ENCODE peak calls at places on chromosomes 2 and 18, in six cellular contexts. One of them, this sample, is unnamed.

GRCh38 chr18:3525870-3526420 is 76.0 kb downstream of the TGIF1 start:
- DNase-seq in HCT116: no peak
- DNase-seq in K562: peak; percentile 43
- DNase-seq in H1: no peak
- DNase-seq in HepG2: no peak
- DNase-seq in GM12878: peak; percentile 65
- DNase-seq in this sample: no peak

GRCh38 chr2:168216351-168217005 is 30.9 kb downstream of the STK39 start:
- DNase-seq in HCT116: peak; percentile 97
- DNase-seq in K562: no peak
- DNase-seq in H1: no peak
- DNase-seq in HepG2: no peak
- DNase-seq in GM12878: no peak
- DNase-seq in this sample: no peak

GRCh38 chr2:102065675-102066252 is 74.0 kb downstream of the IL1R2 start:
- DNase-seq in HCT116: peak; percentile 16
- DNase-seq in K562: peak; percentile 50
- DNase-seq in H1: no peak
- DNase-seq in HepG2: peak; percentile 88
- DNase-seq in GM12878: no peak
- DNase-seq in this sample: no peak

GRCh38 chr2:10763461-10763800 is 42.0 kb downstream of the ATP6V1C2 start:
- DNase-seq in HCT116: no peak
- DNase-seq in K562: no peak
- DNase-seq in H1: no peak
- DNase-seq in HepG2: no peak
- DNase-seq in GM12878: no peak
- DNase-seq in this sample: no peak

GRCh38 chr2:134320930-134321329 is 67.1 kb downstream of the MGAT5 start:
- DNase-seq in HCT116: no peak
- DNase-seq in K562: no peak
- DNase-seq in H1: no peak
- DNase-seq in HepG2: no peak
- DNase-seq in GM12878: no peak
- DNase-seq in this sample: no peak

GRCh38 chr2:120210234-120210781 is 12.9 kb downstream of the TMEM185B start:
- DNase-seq in HCT116: no peak
- DNase-seq in K562: no peak
- DNase-seq in H1: no peak
- DNase-seq in HepG2: no peak
- DNase-seq in GM12878: no peak
- DNase-seq in this sample: no peak

GRCh38 chr2:123808243-123808642 is 216.8 kb upstream of the CNTNAP5 start:
- DNase-seq in HCT116: no peak
- DNase-seq in K562: no peak
- DNase-seq in H1: peak; percentile 52
- DNase-seq in HepG2: no peak
- DNase-seq in GM12878: no peak
- DNase-seq in this sample: peak; percentile 20

GRCh38 chr18:71398530-71398929 is 1109.7 kb downstream of the SOCS6 start:
- DNase-seq in HCT116: no peak
- DNase-seq in K562: no peak
- DNase-seq in H1: peak; percentile 52
- DNase-seq in HepG2: peak; percentile 1
- DNase-seq in GM12878: no peak
- DNase-seq in this sample: peak; percentile 16

GRCh38 chr2:224099846-224100643 is 61.0 kb upstream of the SERPINE2 start:
- DNase-seq in HCT116: no peak
- DNase-seq in K562: no peak
- DNase-seq in H1: no peak
- DNase-seq in HepG2: no peak
- DNase-seq in GM12878: no peak
- DNase-seq in this sample: no peak

GRCh38 chr18:74638210-74638609 is 40.5 kb downstream of the ZNF407 start:
- DNase-seq in HCT116: no peak
- DNase-seq in K562: no peak
- DNase-seq in H1: no peak
- DNase-seq in HepG2: no peak
- DNase-seq in GM12878: no peak
- DNase-seq in this sample: no peak

GRCh38 chr2:180000434-180000833 is 6.7 kb downstream of the CWC22 start:
- DNase-seq in HCT116: no peak
- DNase-seq in K562: no peak
- DNase-seq in H1: no peak
- DNase-seq in HepG2: no peak
- DNase-seq in GM12878: no peak
- DNase-seq in this sample: no peak

GRCh38 chr2:71668326-71669057 is 215.1 kb downstream of the DYSF start:
- DNase-seq in HCT116: no peak
- DNase-seq in K562: no peak
- DNase-seq in H1: peak; percentile 37
- DNase-seq in HepG2: no peak
- DNase-seq in GM12878: no peak
- DNase-seq in this sample: no peak

GRCh38 chr2:191836853-191837769 is 9.8 kb downstream of the CAVIN2 start:
- DNase-seq in HCT116: no peak
- DNase-seq in K562: peak; percentile 60
- DNase-seq in H1: no peak
- DNase-seq in HepG2: no peak
- DNase-seq in GM12878: no peak
- DNase-seq in this sample: no peak

GRCh38 chr18:4748975-4749374 is 293.9 kb upstream of the DLGAP1 start:
- DNase-seq in HCT116: no peak
- DNase-seq in K562: no peak
- DNase-seq in H1: no peak
- DNase-seq in HepG2: no peak
- DNase-seq in GM12878: no peak
- DNase-seq in this sample: no peak

GRCh38 chr2:2000018-2000733 is 255.9 kb upstream of the PXDN start:
- DNase-seq in HCT116: no peak
- DNase-seq in K562: no peak
- DNase-seq in H1: no peak
- DNase-seq in HepG2: no peak
- DNase-seq in GM12878: no peak
- DNase-seq in this sample: no peak

GRCh38 chr18:77206676-77207370 is 42.8 kb upstream of the GALR1 start:
- DNase-seq in HCT116: no peak
- DNase-seq in K562: no peak
- DNase-seq in H1: no peak
- DNase-seq in HepG2: no peak
- DNase-seq in GM12878: no peak
- DNase-seq in this sample: no peak

GRCh38 chr2:94762600-94762999 is 108.6 kb upstream of the TEKT4 start:
- DNase-seq in HCT116: no peak
- DNase-seq in K562: no peak
- DNase-seq in H1: no peak
- DNase-seq in HepG2: peak; percentile 15
- DNase-seq in GM12878: no peak
- DNase-seq in this sample: no peak

GRCh38 chr2:14756981-14757657 is 124.6 kb downstream of the LRATD1 start:
- DNase-seq in HCT116: no peak
- DNase-seq in K562: no peak
- DNase-seq in H1: no peak
- DNase-seq in HepG2: no peak
- DNase-seq in GM12878: no peak
- DNase-seq in this sample: no peak

GRCh38 chr2:108169982-108170625 is 69.7 kb upstream of the SULT1C3 start:
- DNase-seq in HCT116: no peak
- DNase-seq in K562: peak; percentile 10
- DNase-seq in H1: peak; percentile 54
- DNase-seq in HepG2: peak; percentile 31
- DNase-seq in GM12878: no peak
- DNase-seq in this sample: peak; percentile 27

GRCh38 chr2:95552911-95553310 is 38.9 kb upstream of the TRIM43 start:
- DNase-seq in HCT116: no peak
- DNase-seq in K562: no peak
- DNase-seq in H1: no peak
- DNase-seq in HepG2: no peak
- DNase-seq in GM12878: no peak
- DNase-seq in this sample: no peak

GRCh38 chr18:4636957-4637356 is 181.8 kb upstream of the DLGAP1 start:
- DNase-seq in HCT116: no peak
- DNase-seq in K562: no peak
- DNase-seq in H1: no peak
- DNase-seq in HepG2: no peak
- DNase-seq in GM12878: no peak
- DNase-seq in this sample: no peak

GRCh38 chr2:217950401-217950871 is 52.4 kb downstream of the TNS1 start:
- DNase-seq in HCT116: no peak
- DNase-seq in K562: no peak
- DNase-seq in H1: no peak
- DNase-seq in HepG2: no peak
- DNase-seq in GM12878: no peak
- DNase-seq in this sample: no peak

GRCh38 chr2:72141032-72141645 is 6.5 kb downstream of the CYP26B1 start:
- DNase-seq in HCT116: no peak
- DNase-seq in K562: no peak
- DNase-seq in H1: no peak
- DNase-seq in HepG2: no peak
- DNase-seq in GM12878: no peak
- DNase-seq in this sample: no peak

GRCh38 chr2:240465268-240465764 is 29.9 kb downstream of the GPC1 start:
- DNase-seq in HCT116: no peak
- DNase-seq in K562: no peak
- DNase-seq in H1: no peak
- DNase-seq in HepG2: no peak
- DNase-seq in GM12878: no peak
- DNase-seq in this sample: no peak

GRCh38 chr2:184760931-184761330 is 162.6 kb downstream of the ZNF804A start:
- DNase-seq in HCT116: no peak
- DNase-seq in K562: no peak
- DNase-seq in H1: no peak
- DNase-seq in HepG2: no peak
- DNase-seq in GM12878: no peak
- DNase-seq in this sample: no peak
- H3K9ac ChIP-seq in HCT116: no peak overlapping the region
- H3K9ac ChIP-seq in K562: no peak overlapping the region
- H3K9ac ChIP-seq in H1: no peak overlapping the region
- H3K9ac ChIP-seq in HepG2: no peak overlapping the region
- H3K9ac ChIP-seq in GM12878: no peak overlapping the region
- H3K9ac ChIP-seq in this sample: no peak overlapping the region

DNA sequence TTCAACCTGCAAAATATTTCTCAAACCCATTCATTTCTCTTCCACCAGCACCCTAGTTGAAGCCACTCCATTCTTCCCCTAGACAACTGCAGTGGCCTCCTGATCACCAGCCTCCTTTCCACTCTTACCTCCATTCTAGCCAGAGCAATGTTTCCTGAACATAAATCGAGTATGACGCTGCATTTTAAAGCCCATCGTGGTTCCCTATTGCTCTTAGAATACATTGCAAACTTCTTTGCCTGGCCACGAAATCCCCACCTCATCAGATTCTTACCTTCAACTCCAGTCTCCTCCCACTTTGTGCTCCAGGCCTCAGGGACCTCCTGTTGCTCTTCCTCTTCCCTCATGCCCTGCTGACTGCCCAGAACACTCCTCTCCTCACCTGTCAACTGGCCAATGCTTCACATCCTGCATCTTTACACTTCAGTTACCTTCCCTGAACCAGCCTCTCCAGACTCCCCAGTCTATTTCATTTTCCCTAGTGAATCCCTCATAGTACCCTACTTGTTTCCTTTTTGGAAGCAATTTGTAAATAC is 176.5 kb upstream of the CTAGE1 start:
- DNase-seq in HCT116: no peak
- DNase-seq in K562: no peak
- DNase-seq in H1: no peak
- DNase-seq in HepG2: no peak
- DNase-seq in GM12878: no peak
- DNase-seq in this sample: no peak
- TF ChIP-seq ZNF274 in HCT116: no peak
- TF ChIP-seq ZNF274 in K562: no peak
- TF ChIP-seq ZNF274 in H1: no peak
- TF ChIP-seq ZNF274 in HepG2: no peak
- TF ChIP-seq ZNF274 in GM12878: no peak
- TF ChIP-seq ZNF274 in this sample: no peak

DNA sequence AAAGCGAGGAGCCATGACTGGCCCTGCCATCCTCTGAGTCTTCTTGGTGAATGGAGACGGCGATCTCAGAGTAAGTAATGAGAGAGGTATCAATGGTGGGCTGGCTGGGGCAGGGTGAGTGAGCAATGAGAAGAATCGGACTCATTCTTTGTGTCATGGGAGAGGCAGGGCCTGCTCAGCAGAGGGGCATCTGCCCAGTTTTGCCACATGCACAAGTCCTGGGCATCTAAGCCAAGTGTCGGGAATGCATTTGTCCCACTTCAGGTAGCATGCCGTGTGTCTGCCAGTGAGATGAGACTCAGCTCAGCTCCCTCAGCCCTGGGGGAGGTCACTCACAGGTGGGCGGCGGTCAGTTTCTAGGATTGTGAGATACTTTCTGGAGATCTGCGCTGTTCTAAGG is 791.0 kb upstream of the RAB6C start:
- DNase-seq in HCT116: no peak
- DNase-seq in K562: no peak
- DNase-seq in H1: no peak
- DNase-seq in HepG2: no peak
- DNase-seq in GM12878: no peak
- DNase-seq in this sample: no peak
- H3K4me1 ChIP-seq in HCT116: peaks cover 23% of the 10 kb centered on the region
- H3K4me1 ChIP-seq in K562: no peaks in the 10 kb centered on the region
- H3K4me1 ChIP-seq in H1: peaks cover 13% of the 10 kb centered on the region
- H3K4me1 ChIP-seq in HepG2: no peaks in the 10 kb centered on the region
- H3K4me1 ChIP-seq in GM12878: no peaks in the 10 kb centered on the region
- H3K4me1 ChIP-seq in this sample: peaks cover 14% of the 10 kb centered on the region

GRCh38 chr2:176637497-176638166 is 368.4 kb downstream of the MTX2 start:
- DNase-seq in HCT116: no peak
- DNase-seq in K562: no peak
- DNase-seq in H1: peak; percentile 81
- DNase-seq in HepG2: no peak
- DNase-seq in GM12878: no peak
- DNase-seq in this sample: no peak

GRCh38 chr2:176636376-176636775 is 367.1 kb downstream of the MTX2 start:
- DNase-seq in HCT116: no peak
- DNase-seq in K562: no peak
- DNase-seq in H1: no peak
- DNase-seq in HepG2: no peak
- DNase-seq in GM12878: no peak
- DNase-seq in this sample: no peak

GRCh38 chr2:176639016-176639343 is 369.7 kb downstream of the MTX2 start:
- DNase-seq in HCT116: no peak
- DNase-seq in K562: no peak
- DNase-seq in H1: no peak
- DNase-seq in HepG2: no peak
- DNase-seq in GM12878: no peak
- DNase-seq in this sample: no peak

GRCh38 chr2:176637134-176637496 is 367.9 kb downstream of the MTX2 start:
- DNase-seq in HCT116: no peak
- DNase-seq in K562: no peak
- DNase-seq in H1: no peak
- DNase-seq in HepG2: no peak
- DNase-seq in GM12878: no peak
- DNase-seq in this sample: no peak

GRCh38 chr2:176638167-176639015 is 369.1 kb downstream of the MTX2 start:
- DNase-seq in HCT116: no peak
- DNase-seq in K562: peak; percentile 64
- DNase-seq in H1: peak; percentile 79
- DNase-seq in HepG2: peak; percentile 15
- DNase-seq in GM12878: no peak
- DNase-seq in this sample: no peak
- H3K9ac ChIP-seq in HCT116: no peak overlapping the region
- H3K9ac ChIP-seq in K562: no peak overlapping the region
- H3K9ac ChIP-seq in H1: no peak overlapping the region
- H3K9ac ChIP-seq in HepG2: no peak overlapping the region
- H3K9ac ChIP-seq in GM12878: peak overlapping the region; percentile 27
- H3K9ac ChIP-seq in this sample: peak overlapping the region; percentile 61

GRCh38 chr18:13540783-13541182 is 185.6 kb downstream of the FAM210A start:
- DNase-seq in HCT116: no peak
- DNase-seq in K562: no peak
- DNase-seq in H1: no peak
- DNase-seq in HepG2: no peak
- DNase-seq in GM12878: no peak
- DNase-seq in this sample: no peak
- TF ChIP-seq ZNF274 in HCT116: no peak
- TF ChIP-seq ZNF274 in K562: no peak
- TF ChIP-seq ZNF274 in H1: no peak
- TF ChIP-seq ZNF274 in HepG2: no peak
- TF ChIP-seq ZNF274 in GM12878: no peak
- TF ChIP-seq ZNF274 in this sample: no peak

This sample was measured in NT2/D1.